ENCODE peak calls at places on chromosome 12, in eight cellular contexts. M is colonic mucosa; D is tibial nerve; I is CD8-positive, alpha-beta memory T cell; S is CD8-positive, alpha-beta T cell; R is transverse colon; G is SK-N-SH; F is neural progenitor cell. V is an unnamed sample.

GRCh38 chr12:115079760-115080159 is 395.8 kb upstream of the TBX3 start:
- DNase-seq in I (no peak), R (no peak), D (no peak), G (no peak), S (no peak), M (no peak), F (no peak), V (no peak)

GRCh38 chr12:104702565-104703139 is 245.9 kb downstream of the CHST11 start:
- DNase-seq in M (peak; percentile 40), G (no peak), S (no peak), D (peak; percentile 58), F (no peak), I (no peak), R (no peak), V (peak; percentile 33)

GRCh38 chr12:107992870-107993451 is 136.1 kb upstream of the WSCD2 start:
- DNase-seq in S (no peak), R (no peak), G (peak; percentile 46), D (no peak), I (no peak), F (peak; percentile 83), M (peak; percentile 17), V (no peak)

GRCh38 chr12:64457036-64457435 is 5.1 kb downstream of the TBK1 start:
- DNase-seq in G (no peak), S (peak; percentile 33), D (no peak), F (no peak), R (no peak), M (peak; percentile 29), I (no peak), V (no peak)

GRCh38 chr12:108312885-108313203 is 26.3 kb downstream of the CMKLR1 start:
- DNase-seq in R (no peak), S (no peak), G (peak; percentile 84), I (no peak), F (no peak), D (no peak), M (no peak), V (peak; percentile 61)

GRCh38 chr12:126874427-126875026 is 1392.4 kb upstream of the TMEM132C start:
- DNase-seq in S (peak; percentile 33), D (peak; percentile 15), G (peak; percentile 70), M (peak; percentile 46), R (peak; percentile 62), F (peak; percentile 83), I (peak; percentile 55), V (no peak)

GRCh38 chr12:70550180-70550577 is 87.0 kb downstream of the PTPRB start:
- DNase-seq in G (no peak), R (no peak), F (no peak), S (no peak), M (no peak), I (no peak), D (no peak), V (no peak)

GRCh38 chr12:30732954-30733637 is 21.7 kb downstream of the CAPRIN2 start:
- DNase-seq in D (no peak), R (no peak), S (no peak), I (no peak), F (no peak), G (no peak), M (no peak), V (no peak)

GRCh38 chr12:118512669-118513068 is 136.3 kb downstream of the SUDS3 start:
- DNase-seq in R (no peak), F (no peak), G (no peak), M (no peak), D (no peak), S (no peak), I (no peak), V (no peak)

GRCh38 chr12:71011261-71011660 is 90.7 kb upstream of the PTPRR start:
- DNase-seq in D (no peak), F (no peak), G (no peak), R (no peak), I (no peak), S (no peak), M (no peak), V (no peak)

GRCh38 chr12:8554451-8555195 is 13.9 kb upstream of the CLEC4E start:
- DNase-seq in I (no peak), S (no peak), R (no peak), M (no peak), G (no peak), D (no peak), F (no peak), V (no peak)

GRCh38 chr12:27468241-27468640 is 21.7 kb downstream of the SMCO2 start:
- DNase-seq in I (no peak), G (no peak), D (no peak), M (peak; percentile 32), S (no peak), F (no peak), R (no peak), V (no peak)

GRCh38 chr12:63844391-63845341 is at the start of gene SRGAP1:
- DNase-seq in G (peak; percentile 44), R (peak; percentile 62), I (no peak), D (peak; percentile 50), S (no peak), F (peak; percentile 10), M (peak; percentile 72), V (peak; percentile 29)

GRCh38 chr12:98188649-98189048 is 326.7 kb upstream of the TMPO start:
- DNase-seq in R (no peak), S (no peak), G (no peak), D (no peak), M (no peak), F (no peak), I (no peak), V (no peak)

GRCh38 chr12:71472441-71472911 is 32.9 kb downstream of the LGR5 start:
- DNase-seq in F (no peak), I (no peak), R (no peak), D (no peak), G (no peak), S (no peak), M (no peak), V (no peak)

GRCh38 chr12:59070534-59070933 is 150.2 kb upstream of the LRIG3 start:
- DNase-seq in I (no peak), R (no peak), M (no peak), S (no peak), D (no peak), G (no peak), F (no peak), V (no peak)

GRCh38 chr12:154058-154457 is 59.9 kb downstream of the SLC6A12 start:
- DNase-seq in D (no peak), R (no peak), I (no peak), S (no peak), G (no peak), M (no peak), F (no peak), V (no peak)

GRCh38 chr12:32450768-32451167 is 51.4 kb downstream of the FGD4 start:
- DNase-seq in F (no peak), G (no peak), S (no peak), D (no peak), I (no peak), R (peak; percentile 22), M (peak; percentile 37), V (no peak)

GRCh38 chr12:43982544-43982943 is 146.7 kb downstream of the TMEM117 start:
- DNase-seq in R (no peak), M (no peak), S (no peak), G (no peak), D (no peak), F (no peak), I (no peak), V (no peak)

GRCh38 chr12:124898200-124898950 is 16.1 kb downstream of the UBC start:
- DNase-seq in D (no peak), S (peak; percentile 79), F (peak; percentile 45), M (peak; percentile 82), R (peak; percentile 74), G (peak; percentile 81), I (peak; percentile 45), V (no peak)

GRCh38 chr12:95977764-95978305 is 18.3 kb downstream of the HAL start:
- DNase-seq in M (no peak), I (no peak), R (no peak), S (no peak), D (no peak), G (no peak), F (no peak), V (no peak)

GRCh38 chr12:96249196-96250118 is 55.3 kb downstream of the ELK3 start:
- DNase-seq in M (no peak), F (peak; percentile 31), D (no peak), R (peak; percentile 37), G (peak; percentile 35), S (no peak), I (no peak), V (no peak)

GRCh38 chr12:99059824-99060526 is 414.9 kb downstream of the APAF1 start:
- DNase-seq in R (no peak), D (no peak), F (peak; percentile 44), I (no peak), M (no peak), S (no peak), G (peak; percentile 75), V (no peak)

GRCh38 chr12:2113080-2113479 is 60.3 kb downstream of the CACNA1C start:
- DNase-seq in D (no peak), F (no peak), R (no peak), G (no peak), S (no peak), M (no peak), I (no peak), V (no peak)

GRCh38 chr12:2112401-2112800 is 59.6 kb downstream of the CACNA1C start:
- DNase-seq in R (peak; percentile 38), M (peak; percentile 32), G (no peak), D (no peak), I (no peak), S (no peak), F (no peak), V (no peak)

GRCh38 chr12:2110127-2110526 is 57.3 kb downstream of the CACNA1C start:
- DNase-seq in D (no peak), F (no peak), G (no peak), S (no peak), R (no peak), M (no peak), I (no peak), V (no peak)

GRCh38 chr12:2110841-2111566 is 58.2 kb downstream of the CACNA1C start:
- DNase-seq in G (no peak), M (no peak), I (no peak), S (no peak), F (no peak), R (no peak), D (no peak), V (no peak)

GRCh38 chr12:2111816-2112215 is 59.0 kb downstream of the CACNA1C start:
- DNase-seq in F (no peak), G (no peak), S (no peak), D (no peak), M (no peak), R (no peak), I (no peak), V (no peak)
- H3K4me3 ChIP-seq in F (no peak overlapping the region), G (no peak overlapping the region), S (no peak overlapping the region), D (no peak overlapping the region), M (no peak overlapping the region), R (no peak overlapping the region), I (no peak overlapping the region), V (no peak overlapping the region)

GRCh38 chr12:4540170-4540569 is 1.5 kb downstream of the RAD51AP1 start:
- DNase-seq in M (no peak), F (no peak), I (no peak), R (no peak), G (no peak), S (no peak), D (no peak), V (no peak)
- H3K4me1 ChIP-seq in M (peaks cover 8% of the 10 kb centered on the region), F (peaks cover 24% of the 10 kb centered on the region), I (peaks cover 16% of the 10 kb centered on the region), R (peaks cover 13% of the 10 kb centered on the region), G (peaks cover 17% of the 10 kb centered on the region), S (peaks cover 7% of the 10 kb centered on the region), D (peaks cover 28% of the 10 kb centered on the region), V (peaks cover 7% of the 10 kb centered on the region)

GRCh38 chr12:121008347-121009098 is 7.8 kb downstream of the C12orf43 start:
- DNase-seq in S (no peak), F (no peak), M (no peak), I (no peak), R (no peak), D (no peak), G (no peak), V (no peak)
- H3K27ac ChIP-seq in S (no peak overlapping the region), F (no peak overlapping the region), M (no peak overlapping the region), I (no peak overlapping the region), R (no peak overlapping the region), D (no peak overlapping the region), G (no peak overlapping the region), V (no peak overlapping the region)

GRCh38 chr12:49131973-49132461 is 822 bp upstream of the TUBA1B start:
- DNase-seq in S (no peak), R (peak; percentile 26), M (peak; percentile 62), I (no peak), G (no peak), D (no peak), F (no peak), V (no peak)
- H3K4me3 ChIP-seq in S (peak overlapping the region; percentile 91), R (peak overlapping the region; percentile 90), M (peak overlapping the region; percentile 84), I (peak overlapping the region; percentile 35), G (peak overlapping the region; percentile 77), D (peak overlapping the region; percentile 99), F (peak overlapping the region; percentile 98), V (peak overlapping the region; percentile 94)

V was measured in thoracic aorta.